ENCODE peak calls at places on chromosome 6, in six cellular contexts. M, V, G, C, U and N are unnamed samples.

GRCh38 chr6:53347250-53347920 is 1.4 kb downstream of the ELOVL5 start:
- DNase-seq in C (peak), G (no peak), U (no peak), M (peak), V (no peak), N (peak)

GRCh38 chr6:37783025-37783825 is 36.3 kb upstream of the ZFAND3 start:
- DNase-seq in C (no peak), M (no peak), U (no peak), V (no peak), G (no peak), N (no peak)

GRCh38 chr6:108592371-108593337 is 31.9 kb downstream of the FOXO3 start:
- DNase-seq in U (no peak), V (peak), M (peak), C (peak), G (no peak), N (peak)

GRCh38 chr6:36290668-36291620 is 21.1 kb downstream of the PNPLA1 start:
- DNase-seq in G (no peak), C (peak), U (peak), V (no peak), M (no peak), N (no peak)

GRCh38 chr6:105178110-105178509 is 1.7 kb downstream of the POPDC3 start:
- DNase-seq in M (no peak), C (no peak), V (no peak), U (no peak), G (no peak), N (no peak)

GRCh38 chr6:39231386-39231785 is 2.1 kb upstream of the KCNK5 start:
- DNase-seq in V (no peak), C (no peak), G (no peak), U (no peak), M (no peak), N (no peak)

GRCh38 chr6:17390276-17390675 is 3.1 kb upstream of the CAP2 start:
- DNase-seq in U (no peak), C (no peak), M (no peak), G (no peak), V (no peak), N (no peak)

GRCh38 chr6:53960311-53960710 is 150.9 kb upstream of the MLIP start:
- DNase-seq in C (no peak), G (no peak), M (no peak), V (no peak), U (no peak), N (no peak)

GRCh38 chr6:26576407-26576843 is 20.3 kb upstream of the ABT1 start:
- DNase-seq in M (no peak), U (no peak), C (no peak), G (no peak), V (no peak), N (no peak)

GRCh38 chr6:15907914-15908518 is 220.9 kb upstream of the MYLIP start:
- DNase-seq in V (no peak), C (no peak), U (peak), M (no peak), G (no peak), N (no peak)